ENCODE peak calls at places on chromosomes 1 and 21, in five cellular contexts. One of them, this sample, is unnamed.
A peak's percentile ranks its signal among the peaks of the same experiment; 100 is the strongest.

GRCh38 chr1:201171063-201172036 is 17.1 kb upstream of the TMEM9 start:
- DNase-seq in adrenal gland: peak; percentile 64
- DNase-seq in dorsolateral prefrontal cortex: no peak
- DNase-seq in A673: peak; percentile 55
- DNase-seq in D721Med: peak; percentile 83
- DNase-seq in this sample: peak; percentile 16

GRCh38 chr1:230031131-230031530 is 35.9 kb upstream of the GALNT2 start:
- DNase-seq in D721Med: no peak
- DNase-seq in adrenal gland: no peak
- DNase-seq in A673: peak; percentile 18
- DNase-seq in dorsolateral prefrontal cortex: no peak
- DNase-seq in this sample: no peak

GRCh38 chr21:15272171-15272570 is 207.4 kb upstream of the NRIP1 start:
- DNase-seq in D721Med: no peak
- DNase-seq in dorsolateral prefrontal cortex: no peak
- DNase-seq in A673: no peak
- DNase-seq in adrenal gland: no peak
- DNase-seq in this sample: no peak

GRCh38 chr1:225700164-225700740 is 47.3 kb upstream of the ENAH start:
- DNase-seq in A673: peak; percentile 67
- DNase-seq in dorsolateral prefrontal cortex: no peak
- DNase-seq in adrenal gland: no peak
- DNase-seq in D721Med: no peak
- DNase-seq in this sample: no peak

GRCh38 chr1:192159769-192160168 is 1.5 kb downstream of the RGS18 start:
- DNase-seq in adrenal gland: no peak
- DNase-seq in A673: no peak
- DNase-seq in D721Med: no peak
- DNase-seq in dorsolateral prefrontal cortex: no peak
- DNase-seq in this sample: no peak

GRCh38 chr1:11731719-11732283 is 4.1 kb upstream of the AGTRAP start:
- DNase-seq in dorsolateral prefrontal cortex: peak; percentile 74
- DNase-seq in A673: peak; percentile 33
- DNase-seq in D721Med: no peak
- DNase-seq in adrenal gland: peak; percentile 83
- DNase-seq in this sample: peak; percentile 21

GRCh38 chr1:235883261-235883927 is 16.7 kb upstream of the LYST start:
- DNase-seq in dorsolateral prefrontal cortex: peak; percentile 35
- DNase-seq in A673: peak; percentile 55
- DNase-seq in D721Med: no peak
- DNase-seq in adrenal gland: peak; percentile 95
- DNase-seq in this sample: no peak

GRCh38 chr1:208528577-208529240 is 284.5 kb upstream of the PLXNA2 start:
- DNase-seq in A673: no peak
- DNase-seq in D721Med: no peak
- DNase-seq in adrenal gland: no peak
- DNase-seq in dorsolateral prefrontal cortex: peak; percentile 36
- DNase-seq in this sample: no peak

GRCh38 chr1:28170036-28170596 is 6.4 kb downstream of the PTAFR start:
- DNase-seq in A673: no peak
- DNase-seq in D721Med: no peak
- DNase-seq in dorsolateral prefrontal cortex: no peak
- DNase-seq in adrenal gland: no peak
- DNase-seq in this sample: no peak

GRCh38 chr1:198865288-198865687 is 226.4 kb downstream of the PTPRC start:
- DNase-seq in adrenal gland: no peak
- DNase-seq in dorsolateral prefrontal cortex: no peak
- DNase-seq in D721Med: no peak
- DNase-seq in A673: no peak
- DNase-seq in this sample: no peak

GRCh38 chr1:167517535-167518330 is 596 bp downstream of the CD247 start:
- DNase-seq in adrenal gland: peak; percentile 87
- DNase-seq in dorsolateral prefrontal cortex: no peak
- DNase-seq in D721Med: no peak
- DNase-seq in A673: no peak
- DNase-seq in this sample: no peak

GRCh38 chr1:9687876-9688582 is 36.5 kb downstream of the PIK3CD start:
- DNase-seq in adrenal gland: no peak
- DNase-seq in dorsolateral prefrontal cortex: no peak
- DNase-seq in A673: peak; percentile 36
- DNase-seq in D721Med: no peak
- DNase-seq in this sample: peak; percentile 23

GRCh38 chr1:181659348-181659957 is 176.1 kb downstream of the CACNA1E start:
- DNase-seq in dorsolateral prefrontal cortex: no peak
- DNase-seq in A673: no peak
- DNase-seq in D721Med: no peak
- DNase-seq in adrenal gland: no peak
- DNase-seq in this sample: no peak

GRCh38 chr1:76901158-76901767 is 34.0 kb downstream of the ST6GALNAC5 start:
- DNase-seq in adrenal gland: peak; percentile 65
- DNase-seq in D721Med: peak; percentile 17
- DNase-seq in A673: peak; percentile 69
- DNase-seq in dorsolateral prefrontal cortex: no peak
- DNase-seq in this sample: peak; percentile 51

GRCh38 chr1:27491748-27492700 is 2.1 kb upstream of the WASF2 start:
- DNase-seq in A673: no peak
- DNase-seq in adrenal gland: peak; percentile 88
- DNase-seq in dorsolateral prefrontal cortex: no peak
- DNase-seq in D721Med: no peak
- DNase-seq in this sample: no peak

GRCh38 chr1:115924730-115925129 is 51.6 kb upstream of the SLC22A15 start:
- DNase-seq in dorsolateral prefrontal cortex: no peak
- DNase-seq in A673: peak; percentile 56
- DNase-seq in D721Med: no peak
- DNase-seq in adrenal gland: no peak
- DNase-seq in this sample: no peak

GRCh38 chr21:44736291-44737004 is 25.1 kb upstream of the TSPEAR start:
- DNase-seq in dorsolateral prefrontal cortex: no peak
- DNase-seq in adrenal gland: no peak
- DNase-seq in D721Med: no peak
- DNase-seq in A673: no peak
- DNase-seq in this sample: no peak

GRCh38 chr1:39800471-39800835 is 11.8 kb upstream of the BMP8B start:
- DNase-seq in dorsolateral prefrontal cortex: no peak
- DNase-seq in adrenal gland: no peak
- DNase-seq in D721Med: no peak
- DNase-seq in A673: no peak
- DNase-seq in this sample: no peak

GRCh38 chr1:201459775-201460174 is 9.2 kb downstream of the PHLDA3 start:
- DNase-seq in D721Med: no peak
- DNase-seq in adrenal gland: no peak
- DNase-seq in dorsolateral prefrontal cortex: no peak
- DNase-seq in A673: no peak
- DNase-seq in this sample: no peak

GRCh38 chr1:243963566-243963965 is 87.5 kb upstream of the ZBTB18 start:
- DNase-seq in dorsolateral prefrontal cortex: no peak
- DNase-seq in D721Med: no peak
- DNase-seq in A673: no peak
- DNase-seq in adrenal gland: no peak
- DNase-seq in this sample: no peak

GRCh38 chr1:207202480-207202879 is 98.4 kb downstream of the C4BPA start:
- DNase-seq in dorsolateral prefrontal cortex: no peak
- DNase-seq in D721Med: no peak
- DNase-seq in adrenal gland: no peak
- DNase-seq in A673: no peak
- DNase-seq in this sample: no peak

GRCh38 chr1:19679691-19680090 is 15.0 kb downstream of the HTR6 start:
- DNase-seq in D721Med: no peak
- DNase-seq in adrenal gland: no peak
- DNase-seq in A673: no peak
- DNase-seq in dorsolateral prefrontal cortex: no peak
- DNase-seq in this sample: no peak

GRCh38 chr1:219708919-219709318 is 96.0 kb upstream of the ZC3H11B start:
- DNase-seq in dorsolateral prefrontal cortex: no peak
- DNase-seq in D721Med: no peak
- DNase-seq in A673: no peak
- DNase-seq in adrenal gland: no peak
- DNase-seq in this sample: no peak

GRCh38 chr21:43930074-43930847 is 65.2 kb downstream of the AGPAT3 start:
- DNase-seq in A673: no peak
- DNase-seq in adrenal gland: no peak
- DNase-seq in dorsolateral prefrontal cortex: no peak
- DNase-seq in D721Med: no peak
- DNase-seq in this sample: no peak

GRCh38 chr1:19436716-19437476 is 48.4 kb downstream of the CAPZB start:
- DNase-seq in adrenal gland: peak; percentile 96
- DNase-seq in A673: no peak
- DNase-seq in dorsolateral prefrontal cortex: no peak
- DNase-seq in D721Med: no peak
- DNase-seq in this sample: no peak

GRCh38 chr1:235710665-235711064 is 61.1 kb upstream of the GNG4 start:
- DNase-seq in A673: no peak
- DNase-seq in D721Med: no peak
- DNase-seq in dorsolateral prefrontal cortex: no peak
- DNase-seq in adrenal gland: no peak
- DNase-seq in this sample: no peak

GRCh38 chr1:3494321-3495308 is 40.1 kb downstream of the ARHGEF16 start:
- DNase-seq in adrenal gland: no peak
- DNase-seq in A673: no peak
- DNase-seq in dorsolateral prefrontal cortex: no peak
- DNase-seq in D721Med: no peak
- DNase-seq in this sample: no peak

GRCh38 chr1:228109962-228110488 is 926 bp upstream of the MRPL55 start:
- DNase-seq in D721Med: no peak
- DNase-seq in adrenal gland: no peak
- DNase-seq in A673: no peak
- DNase-seq in dorsolateral prefrontal cortex: no peak
- DNase-seq in this sample: no peak

DNA sequence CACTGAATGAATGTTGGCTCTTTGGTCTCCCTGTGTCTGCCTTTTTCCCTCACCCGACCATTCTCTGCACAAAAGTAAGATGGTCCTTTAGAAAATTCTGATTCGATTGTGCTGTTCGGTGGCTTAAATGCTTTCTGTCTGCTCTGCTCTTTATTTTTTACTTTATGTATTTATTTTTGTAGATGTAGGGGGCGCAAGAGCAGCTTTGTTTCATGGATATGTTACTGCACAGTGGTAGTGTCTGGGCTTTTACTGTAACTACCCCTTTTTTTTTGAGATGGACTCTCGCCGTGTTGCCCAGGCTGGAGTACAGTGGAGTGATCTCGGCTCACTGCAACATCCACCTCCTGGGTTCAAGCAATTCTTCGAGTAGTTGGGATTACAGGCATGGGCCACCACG is 15.7 kb downstream of the NLRP3 start:
- DNase-seq in A673: no peak
- DNase-seq in D721Med: no peak
- DNase-seq in dorsolateral prefrontal cortex: no peak
- DNase-seq in adrenal gland: no peak
- DNase-seq in this sample: no peak
- TF ChIP-seq CTCF in A673: peak; percentile 42
- TF ChIP-seq CTCF in D721Med: peak; percentile 23
- TF ChIP-seq CTCF in dorsolateral prefrontal cortex: no peak
- TF ChIP-seq CTCF in adrenal gland: no peak
- TF ChIP-seq CTCF in this sample: no peak

DNA sequence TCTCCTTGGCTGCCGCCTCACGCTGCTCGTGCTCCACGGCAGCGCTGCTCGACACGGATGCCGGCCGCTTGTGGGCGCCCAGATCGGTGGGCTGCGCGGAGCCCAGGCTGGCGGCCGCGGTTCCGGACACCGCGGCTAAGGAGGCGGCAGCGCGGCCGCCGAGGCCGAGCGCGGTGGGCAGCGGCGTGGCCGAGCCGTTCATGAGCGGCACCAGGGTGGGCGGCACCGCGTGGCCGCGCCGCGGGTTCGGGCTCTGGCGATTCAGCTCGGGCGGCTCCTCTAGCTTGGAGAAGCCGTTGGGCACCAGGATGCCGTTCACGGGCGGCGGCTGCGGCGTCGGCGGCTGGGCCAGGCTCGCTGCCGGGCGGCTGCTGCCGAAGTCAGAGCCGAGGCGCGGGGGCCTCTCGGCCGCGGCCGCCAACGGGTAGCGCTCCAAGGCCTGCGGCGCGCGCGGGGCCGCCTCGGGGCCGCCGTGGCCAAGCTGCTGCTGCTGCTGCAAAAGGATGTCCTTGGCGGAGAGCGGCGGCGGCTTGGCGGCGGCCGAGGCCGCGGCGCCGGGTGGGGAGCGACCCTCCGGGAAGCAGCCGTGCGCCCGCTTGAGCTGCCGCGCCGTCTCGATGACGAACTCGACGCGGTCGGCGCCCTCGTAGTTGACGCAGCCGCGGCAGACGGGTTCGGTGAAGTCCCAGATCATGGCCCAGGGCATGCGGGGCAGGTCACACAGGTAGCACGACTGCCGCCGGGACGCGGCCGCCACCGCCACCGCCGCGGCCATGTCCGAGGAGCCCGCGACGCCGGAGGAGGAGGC is 1.1 kb downstream of the IRF2BP2 start:
- DNase-seq in D721Med: no peak
- DNase-seq in dorsolateral prefrontal cortex: peak; percentile 28
- DNase-seq in adrenal gland: peak; percentile 81
- DNase-seq in A673: peak; percentile 41
- DNase-seq in this sample: no peak
- TF ChIP-seq CTCF in D721Med: no peak
- TF ChIP-seq CTCF in dorsolateral prefrontal cortex: no peak
- TF ChIP-seq CTCF in adrenal gland: no peak
- TF ChIP-seq CTCF in A673: no peak
- TF ChIP-seq CTCF in this sample: peak; percentile 0

DNA sequence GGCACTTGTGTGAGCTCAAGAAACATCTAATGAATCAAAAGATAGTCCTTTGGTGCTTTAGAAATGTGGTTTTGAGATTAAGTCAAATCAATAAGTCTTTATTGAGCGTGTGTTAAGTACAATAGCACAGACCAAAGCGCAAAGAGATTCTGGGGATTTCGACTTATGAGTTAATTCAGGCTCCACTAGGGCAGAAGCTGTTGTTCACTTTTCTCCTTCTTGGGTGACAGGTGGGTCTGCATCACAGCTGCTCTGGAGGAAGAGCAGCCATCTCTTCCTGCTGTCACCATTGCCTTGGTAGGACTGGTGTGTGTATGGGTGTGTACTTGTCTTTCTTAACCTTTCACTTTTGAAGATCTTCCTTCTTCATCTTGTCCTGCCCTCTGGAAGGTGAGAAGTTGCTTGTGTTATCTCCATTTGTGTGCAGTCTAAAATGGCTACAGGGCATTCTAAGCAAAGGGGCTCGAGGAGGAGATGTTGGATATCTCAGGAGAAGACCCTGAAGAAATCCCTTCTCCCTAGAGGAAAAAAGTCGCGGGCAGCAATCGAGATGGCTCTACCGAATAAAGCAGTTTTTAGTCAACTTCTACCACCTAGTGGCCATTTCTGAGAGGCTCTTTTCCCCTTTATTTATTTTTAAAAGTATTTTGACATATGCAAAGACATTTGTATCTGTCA is 22.9 kb upstream of the DISC1 start:
- DNase-seq in A673: peak; percentile 89
- DNase-seq in dorsolateral prefrontal cortex: no peak
- DNase-seq in D721Med: no peak
- DNase-seq in adrenal gland: peak; percentile 65
- DNase-seq in this sample: peak; percentile 35
- TF ChIP-seq CTCF in A673: peak; percentile 82
- TF ChIP-seq CTCF in dorsolateral prefrontal cortex: peak; percentile 89
- TF ChIP-seq CTCF in D721Med: peak; percentile 91
- TF ChIP-seq CTCF in adrenal gland: peak; percentile 72
- TF ChIP-seq CTCF in this sample: peak; percentile 91

GRCh38 chr1:156082111-156083091 is at the start of gene MEX3A:
- DNase-seq in adrenal gland: peak; percentile 84
- DNase-seq in dorsolateral prefrontal cortex: peak; percentile 71
- DNase-seq in A673: peak; percentile 91
- DNase-seq in D721Med: peak; percentile 97
- DNase-seq in this sample: peak; percentile 94
- TF ChIP-seq CTCF in adrenal gland: no peak
- TF ChIP-seq CTCF in dorsolateral prefrontal cortex: peak; percentile 43
- TF ChIP-seq CTCF in A673: no peak
- TF ChIP-seq CTCF in D721Med: no peak
- TF ChIP-seq CTCF in this sample: no peak